ENCODE peak calls at places on chromosomes 6 and 20, in eight cellular contexts. One of them, this sample, is unnamed.

GRCh38 chr20:5002077-5002413 is 735 bp upstream of the SLC23A2 start:
- DNase-seq in H7: peak
- DNase-seq in nephron progenitor cell: no peak
- DNase-seq in GM04504: no peak
- DNase-seq in C1 segment of cervical spinal cord: no peak
- DNase-seq in H54: no peak
- DNase-seq in activated gamma-delta T cell treated with anti-CD3 and anti-CD28 coated beads, Interleukin-2, amount 50 U/mL, for 16 hours: no peak
- DNase-seq in left ventricle myocardium superior: no peak
- DNase-seq in this sample: no peak

GRCh38 chr6:142112451-142113061 is 20.2 kb upstream of the GJE1 start:
- DNase-seq in H7: no peak
- DNase-seq in activated gamma-delta T cell treated with anti-CD3 and anti-CD28 coated beads, Interleukin-2, amount 50 U/mL, for 16 hours: peak
- DNase-seq in H54: peak
- DNase-seq in left ventricle myocardium superior: peak
- DNase-seq in GM04504: peak
- DNase-seq in nephron progenitor cell: peak
- DNase-seq in C1 segment of cervical spinal cord: no peak
- DNase-seq in this sample: no peak

GRCh38 chr6:156695747-156696146 is 81.4 kb upstream of the ARID1B start:
- DNase-seq in H54: no peak
- DNase-seq in GM04504: no peak
- DNase-seq in C1 segment of cervical spinal cord: no peak
- DNase-seq in left ventricle myocardium superior: no peak
- DNase-seq in H7: no peak
- DNase-seq in activated gamma-delta T cell treated with anti-CD3 and anti-CD28 coated beads, Interleukin-2, amount 50 U/mL, for 16 hours: no peak
- DNase-seq in nephron progenitor cell: no peak
- DNase-seq in this sample: no peak

GRCh38 chr20:38255389-38255788 is 5.1 kb downstream of the KIAA1755 start:
- DNase-seq in left ventricle myocardium superior: no peak
- DNase-seq in C1 segment of cervical spinal cord: no peak
- DNase-seq in H7: no peak
- DNase-seq in H54: no peak
- DNase-seq in activated gamma-delta T cell treated with anti-CD3 and anti-CD28 coated beads, Interleukin-2, amount 50 U/mL, for 16 hours: no peak
- DNase-seq in nephron progenitor cell: no peak
- DNase-seq in GM04504: no peak
- DNase-seq in this sample: no peak

GRCh38 chr6:140708386-140708785 is 1333.9 kb upstream of the CITED2 start:
- DNase-seq in activated gamma-delta T cell treated with anti-CD3 and anti-CD28 coated beads, Interleukin-2, amount 50 U/mL, for 16 hours: no peak
- DNase-seq in GM04504: no peak
- DNase-seq in H7: no peak
- DNase-seq in nephron progenitor cell: no peak
- DNase-seq in left ventricle myocardium superior: no peak
- DNase-seq in H54: no peak
- DNase-seq in C1 segment of cervical spinal cord: no peak
- DNase-seq in this sample: no peak

GRCh38 chr6:162706236-162706635 is 21.3 kb downstream of the PRKN start:
- DNase-seq in nephron progenitor cell: no peak
- DNase-seq in H54: no peak
- DNase-seq in activated gamma-delta T cell treated with anti-CD3 and anti-CD28 coated beads, Interleukin-2, amount 50 U/mL, for 16 hours: no peak
- DNase-seq in left ventricle myocardium superior: peak
- DNase-seq in GM04504: no peak
- DNase-seq in H7: no peak
- DNase-seq in C1 segment of cervical spinal cord: no peak
- DNase-seq in this sample: no peak

GRCh38 chr6:11702796-11703130 is 75.8 kb downstream of the ADTRP start:
- DNase-seq in H54: no peak
- DNase-seq in left ventricle myocardium superior: no peak
- DNase-seq in nephron progenitor cell: no peak
- DNase-seq in activated gamma-delta T cell treated with anti-CD3 and anti-CD28 coated beads, Interleukin-2, amount 50 U/mL, for 16 hours: no peak
- DNase-seq in H7: no peak
- DNase-seq in C1 segment of cervical spinal cord: no peak
- DNase-seq in GM04504: no peak
- DNase-seq in this sample: no peak

GRCh38 chr6:156400487-156400886 is 376.7 kb upstream of the ARID1B start:
- DNase-seq in GM04504: no peak
- DNase-seq in nephron progenitor cell: no peak
- DNase-seq in C1 segment of cervical spinal cord: no peak
- DNase-seq in H7: no peak
- DNase-seq in activated gamma-delta T cell treated with anti-CD3 and anti-CD28 coated beads, Interleukin-2, amount 50 U/mL, for 16 hours: no peak
- DNase-seq in left ventricle myocardium superior: no peak
- DNase-seq in H54: no peak
- DNase-seq in this sample: no peak

GRCh38 chr20:50450961-50451752 is 59.0 kb upstream of the PTPN1 start:
- DNase-seq in C1 segment of cervical spinal cord: no peak
- DNase-seq in activated gamma-delta T cell treated with anti-CD3 and anti-CD28 coated beads, Interleukin-2, amount 50 U/mL, for 16 hours: no peak
- DNase-seq in left ventricle myocardium superior: peak
- DNase-seq in H7: peak
- DNase-seq in H54: no peak
- DNase-seq in nephron progenitor cell: peak
- DNase-seq in GM04504: no peak
- DNase-seq in this sample: peak

GRCh38 chr6:43771210-43771857 is 1.3 kb downstream of the VEGFA start:
- DNase-seq in GM04504: peak
- DNase-seq in activated gamma-delta T cell treated with anti-CD3 and anti-CD28 coated beads, Interleukin-2, amount 50 U/mL, for 16 hours: peak
- DNase-seq in left ventricle myocardium superior: peak
- DNase-seq in C1 segment of cervical spinal cord: no peak
- DNase-seq in H54: peak
- DNase-seq in H7: no peak
- DNase-seq in nephron progenitor cell: peak
- DNase-seq in this sample: peak

This sample was measured in GM12891.